ENCODE peak calls at places on chromosomes 16 and 17, in ten cellular contexts. L, Q, X, I, B, R, V, Y, P and G are unnamed samples.

GRCh38 chr17:46822388-46822921 is 4.0 kb upstream of the WNT3 start:
- DNase-seq in L (no peak), Q (no peak), X (no peak), I (no peak), B (no peak), R (peak; percentile 8), V (no peak), Y (no peak), P (no peak), G (no peak)

GRCh38 chr16:87835882-87836331 is 33.4 kb downstream of the SLC7A5 start:
- DNase-seq in L (no peak), Q (no peak), X (no peak), I (no peak), B (no peak), R (no peak), V (no peak), Y (no peak), P (no peak), G (no peak)

GRCh38 chr17:32249475-32249874 is 16.2 kb upstream of the RHBDL3 start:
- DNase-seq in L (no peak), Q (no peak), X (no peak), I (no peak), B (no peak), R (no peak), V (no peak), Y (no peak), P (no peak), G (no peak)

GRCh38 chr16:4494746-4495490 is 18.7 kb downstream of the HMOX2 start:
- DNase-seq in L (peak; percentile 56), Q (no peak), X (peak; percentile 69), I (no peak), B (no peak), R (no peak), V (peak; percentile 86), Y (no peak), P (no peak), G (no peak)

GRCh38 chr16:2159052-2159838 is 3.7 kb downstream of the TRAF7 start:
- DNase-seq in L (no peak), Q (no peak), X (peak; percentile 85), I (no peak), B (no peak), R (no peak), V (peak; percentile 47), Y (no peak), P (no peak), G (no peak)

GRCh38 chr17:38628441-38628840 is 22.7 kb upstream of the SRCIN1 start:
- DNase-seq in L (peak; percentile 7), Q (no peak), X (peak; percentile 9), I (no peak), B (no peak), R (peak; percentile 76), V (peak; percentile 14), Y (no peak), P (no peak), G (no peak)

GRCh38 chr17:47698749-47699535 is 5.0 kb downstream of the TBKBP1 start:
- DNase-seq in L (no peak), Q (peak; percentile 69), X (peak; percentile 57), I (no peak), B (no peak), R (peak; percentile 77), V (peak; percentile 32), Y (peak; percentile 98), P (no peak), G (no peak)

GRCh38 chr17:44840936-44841335 is 6.7 kb upstream of the HIGD1B start:
- DNase-seq in L (no peak), Q (no peak), X (no peak), I (no peak), B (no peak), R (no peak), V (no peak), Y (no peak), P (no peak), G (no peak)

GRCh38 chr17:76879254-76879653 is 11.1 kb downstream of the MGAT5B start:
- DNase-seq in L (no peak), Q (no peak), X (no peak), I (no peak), B (no peak), R (no peak), V (no peak), Y (no peak), P (no peak), G (no peak)

GRCh38 chr16:11398851-11399250 is 53.6 kb downstream of the RMI2 start:
- DNase-seq in L (no peak), Q (no peak), X (no peak), I (no peak), B (no peak), R (no peak), V (no peak), Y (no peak), P (no peak), G (no peak)

GRCh38 chr17:77011173-77012011 is 129.4 kb upstream of the SEC14L1 start:
- DNase-seq in L (peak; percentile 32), Q (peak; percentile 9), X (peak; percentile 70), I (no peak), B (no peak), R (peak; percentile 78), V (peak; percentile 55), Y (no peak), P (no peak), G (no peak)